ENCODE peak calls at places on chromosomes 5 and 9, in four cellular contexts. Q is upper lobe of right lung; T is stimulated activated CD8-positive, alpha-beta memory T cell treated with anti-CD3 and anti-CD28 coated beads, Interleukin-15, amount 100 ng/mL, for 24 hours; A is posterior cingulate gyrus. K is an unnamed sample.

GRCh38 chr5:143694357-143694756 is 117.6 kb upstream of the HMHB1 start:
- DNase-seq in Q (no peak), A (no peak), T (no peak), K (no peak)

GRCh38 chr5:7066471-7067235 is 329.3 kb upstream of the ADCY2 start:
- DNase-seq in T (no peak), A (no peak), Q (no peak), K (no peak)

GRCh38 chr5:138843789-138844461 is 31.2 kb downstream of the LRRTM2 start:
- DNase-seq in A (no peak), Q (no peak), T (no peak), K (peak; percentile 83)

GRCh38 chr9:95507456-95508241 is 9.1 kb downstream of the PTCH1 start:
- DNase-seq in T (no peak), Q (peak; percentile 74), A (peak; percentile 37), K (no peak)

GRCh38 chr5:40395241-40395640 is 284.5 kb upstream of the PTGER4 start:
- DNase-seq in T (no peak), A (no peak), Q (no peak), K (no peak)

GRCh38 chr5:160929343-160929742 is 77.3 kb upstream of the ATP10B start:
- DNase-seq in A (no peak), T (no peak), Q (no peak), K (no peak)

GRCh38 chr9:14687042-14687719 is 6.1 kb downstream of the ZDHHC21 start:
- DNase-seq in T (no peak), A (no peak), Q (no peak), K (no peak)

GRCh38 chr9:127874301-127875216 is 2.9 kb downstream of the AK1 start:
- DNase-seq in T (no peak), A (no peak), Q (no peak), K (no peak)

GRCh38 chr9:29129763-29130162 is 1556.5 kb upstream of the C9orf72 start:
- DNase-seq in T (no peak), A (no peak), Q (no peak), K (no peak)

GRCh38 chr9:27865031-27865438 is 291.8 kb upstream of the C9orf72 start:
- DNase-seq in A (no peak), Q (no peak), T (no peak), K (no peak)

GRCh38 chr5:164013077-164013670 is 507.8 kb downstream of the MAT2B start:
- DNase-seq in Q (no peak), A (peak; percentile 34), T (no peak), K (no peak)

GRCh38 chr9:94654165-94654894 is 15.0 kb upstream of the FBP1 start:
- DNase-seq in A (no peak), T (no peak), Q (peak; percentile 81), K (no peak)

GRCh38 chr9:79883073-79883645 is 311.4 kb downstream of the TLE4 start:
- DNase-seq in A (no peak), T (no peak), Q (no peak), K (no peak)

GRCh38 chr5:102106599-102106998 is 189.5 kb downstream of the SLCO4C1 start:
- DNase-seq in Q (no peak), T (no peak), A (no peak), K (no peak)

GRCh38 chr5:145943674-145944121 is 7.3 kb downstream of the SH3RF2 start:
- DNase-seq in T (no peak), Q (no peak), A (no peak), K (peak; percentile 79)

GRCh38 chr5:144467795-144468194 is 297.1 kb downstream of the KCTD16 start:
- DNase-seq in Q (no peak), T (no peak), A (no peak), K (no peak)

GRCh38 chr5:31824886-31825774 is 186.2 kb downstream of the PDZD2 start:
- DNase-seq in T (no peak), A (peak; percentile 41), Q (no peak), K (no peak)

GRCh38 chr9:98906273-98907040 is 37.2 kb upstream of the COL15A1 start:
- DNase-seq in T (no peak), A (no peak), Q (no peak), K (no peak)

GRCh38 chr5:82785941-82786340 is 291.3 kb downstream of the TMEM167A start:
- DNase-seq in T (no peak), A (no peak), Q (no peak), K (no peak)

GRCh38 chr5:136094189-136094912 is 38.3 kb upstream of the SMAD5 start:
- DNase-seq in A (no peak), T (no peak), Q (no peak), K (no peak)

GRCh38 chr9:26331223-26331622 is 561.4 kb downstream of the CAAP1 start:
- DNase-seq in A (no peak), T (no peak), Q (no peak), K (no peak)

GRCh38 chr5:2531318-2531717 is 220.2 kb downstream of the IRX2 start:
- DNase-seq in Q (no peak), T (no peak), A (no peak), K (no peak)

GRCh38 chr9:35274988-35275387 is 113.2 kb downstream of the UNC13B start:
- DNase-seq in Q (no peak), T (no peak), A (no peak), K (no peak)

GRCh38 chr5:150239099-150239793 is 49.4 kb downstream of the SLC6A7 start:
- DNase-seq in A (no peak), Q (no peak), T (no peak), K (peak; percentile 60)

GRCh38 chr9:131053896-131054295 is 42.4 kb upstream of the AIF1L start:
- DNase-seq in A (peak; percentile 11), T (no peak), Q (no peak), K (no peak)

GRCh38 chr9:100222674-100223073 is 123.6 kb downstream of the INVS start:
- DNase-seq in A (no peak), T (no peak), Q (no peak), K (no peak)

GRCh38 chr9:94700445-94700844 is 26.1 kb upstream of the AOPEP start:
- DNase-seq in Q (no peak), A (no peak), T (no peak), K (no peak)

GRCh38 chr5:176883700-176884570 is 15.2 kb downstream of the HK3 start:
- DNase-seq in Q (no peak), T (no peak), A (no peak), K (no peak)

GRCh38 chr5:6766558-6767191 is 53.4 kb downstream of the TENT4A start:
- DNase-seq in A (peak; percentile 36), Q (peak; percentile 95), T (no peak), K (peak; percentile 98)

GRCh38 chr5:88660326-88660946 is 222.5 kb downstream of the MEF2C start:
- DNase-seq in Q (no peak), A (no peak), T (no peak), K (no peak)

GRCh38 chr5:131218392-131218791 is 45.5 kb upstream of the CDC42SE2 start:
- DNase-seq in A (no peak), T (no peak), Q (no peak), K (no peak)

GRCh38 chr9:19922476-19923118 is 133.8 kb upstream of the SLC24A2 start:
- DNase-seq in Q (no peak), T (no peak), A (peak; percentile 53), K (no peak)